ENCODE peak calls at places on chromosomes 1 and 21, in nine cellular contexts. One of them, this sample, is unnamed.

GRCh38 chr1:99180915-99181314 is 83.4 kb upstream of the PLPPR4 start:
- DNase-seq in HAP-1: no peak
- DNase-seq in NT2/D1: no peak
- DNase-seq in transverse colon: no peak
- DNase-seq in body of pancreas: no peak
- DNase-seq in adipocyte: no peak
- DNase-seq in mesendoderm: no peak
- DNase-seq in heart left ventricle: no peak
- DNase-seq in cardiac muscle cell: peak; percentile 11
- DNase-seq in this sample: no peak

GRCh38 chr1:219446288-219446687 is 166.6 kb downstream of the ZC3H11B start:
- DNase-seq in mesendoderm: peak; percentile 10
- DNase-seq in cardiac muscle cell: no peak
- DNase-seq in HAP-1: no peak
- DNase-seq in adipocyte: no peak
- DNase-seq in transverse colon: no peak
- DNase-seq in NT2/D1: no peak
- DNase-seq in body of pancreas: no peak
- DNase-seq in heart left ventricle: no peak
- DNase-seq in this sample: no peak

GRCh38 chr21:41766051-41766882 is 585 bp downstream of the RIPK4 start:
- DNase-seq in HAP-1: no peak
- DNase-seq in heart left ventricle: no peak
- DNase-seq in mesendoderm: no peak
- DNase-seq in adipocyte: no peak
- DNase-seq in cardiac muscle cell: peak; percentile 30
- DNase-seq in NT2/D1: no peak
- DNase-seq in body of pancreas: peak; percentile 35
- DNase-seq in transverse colon: no peak
- DNase-seq in this sample: no peak

GRCh38 chr1:84944767-84945486 is 51.9 kb upstream of the LPAR3 start:
- DNase-seq in mesendoderm: peak; percentile 94
- DNase-seq in adipocyte: peak; percentile 97
- DNase-seq in body of pancreas: peak; percentile 83
- DNase-seq in cardiac muscle cell: peak; percentile 96
- DNase-seq in NT2/D1: peak; percentile 97
- DNase-seq in HAP-1: peak; percentile 85
- DNase-seq in heart left ventricle: peak; percentile 74
- DNase-seq in transverse colon: peak; percentile 67
- DNase-seq in this sample: peak; percentile 91

GRCh38 chr1:185442065-185442464 is 125.0 kb upstream of the IVNS1ABP start:
- DNase-seq in cardiac muscle cell: no peak
- DNase-seq in NT2/D1: no peak
- DNase-seq in body of pancreas: no peak
- DNase-seq in mesendoderm: no peak
- DNase-seq in HAP-1: peak; percentile 25
- DNase-seq in heart left ventricle: no peak
- DNase-seq in transverse colon: no peak
- DNase-seq in adipocyte: peak; percentile 68
- DNase-seq in this sample: no peak

GRCh38 chr1:155181371-155182051 is 7.9 kb downstream of the TRIM46 start:
- DNase-seq in heart left ventricle: no peak
- DNase-seq in adipocyte: no peak
- DNase-seq in cardiac muscle cell: no peak
- DNase-seq in NT2/D1: no peak
- DNase-seq in HAP-1: no peak
- DNase-seq in body of pancreas: no peak
- DNase-seq in transverse colon: no peak
- DNase-seq in mesendoderm: no peak
- DNase-seq in this sample: no peak

GRCh38 chr1:42876009-42876408 is 29.6 kb downstream of the ZNF691 start:
- DNase-seq in HAP-1: no peak
- DNase-seq in body of pancreas: no peak
- DNase-seq in NT2/D1: no peak
- DNase-seq in cardiac muscle cell: no peak
- DNase-seq in adipocyte: no peak
- DNase-seq in transverse colon: no peak
- DNase-seq in heart left ventricle: no peak
- DNase-seq in mesendoderm: no peak
- DNase-seq in this sample: no peak

GRCh38 chr1:162195567-162195966 is 126.1 kb downstream of the NOS1AP start:
- DNase-seq in heart left ventricle: no peak
- DNase-seq in body of pancreas: no peak
- DNase-seq in HAP-1: no peak
- DNase-seq in cardiac muscle cell: no peak
- DNase-seq in transverse colon: no peak
- DNase-seq in NT2/D1: no peak
- DNase-seq in mesendoderm: no peak
- DNase-seq in adipocyte: no peak
- DNase-seq in this sample: no peak

GRCh38 chr1:51214615-51215131 is 21.4 kb upstream of the RNF11 start:
- DNase-seq in HAP-1: no peak
- DNase-seq in transverse colon: no peak
- DNase-seq in adipocyte: peak; percentile 89
- DNase-seq in cardiac muscle cell: peak; percentile 73
- DNase-seq in mesendoderm: no peak
- DNase-seq in heart left ventricle: no peak
- DNase-seq in body of pancreas: peak; percentile 12
- DNase-seq in NT2/D1: no peak
- DNase-seq in this sample: no peak

GRCh38 chr1:235014756-235015155 is 113.9 kb downstream of the TOMM20 start:
- DNase-seq in transverse colon: no peak
- DNase-seq in mesendoderm: no peak
- DNase-seq in adipocyte: no peak
- DNase-seq in body of pancreas: no peak
- DNase-seq in heart left ventricle: no peak
- DNase-seq in NT2/D1: no peak
- DNase-seq in HAP-1: no peak
- DNase-seq in cardiac muscle cell: no peak
- DNase-seq in this sample: no peak

GRCh38 chr1:158527190-158527815 is 26.9 kb downstream of the OR6Y1 start:
- DNase-seq in mesendoderm: peak; percentile 64
- DNase-seq in transverse colon: no peak
- DNase-seq in adipocyte: no peak
- DNase-seq in NT2/D1: peak; percentile 64
- DNase-seq in heart left ventricle: no peak
- DNase-seq in body of pancreas: no peak
- DNase-seq in HAP-1: no peak
- DNase-seq in cardiac muscle cell: peak; percentile 51
- DNase-seq in this sample: no peak

GRCh38 chr1:230379928-230380327 is 46.2 kb downstream of the PGBD5 start:
- DNase-seq in mesendoderm: no peak
- DNase-seq in transverse colon: no peak
- DNase-seq in heart left ventricle: no peak
- DNase-seq in HAP-1: no peak
- DNase-seq in NT2/D1: no peak
- DNase-seq in adipocyte: no peak
- DNase-seq in cardiac muscle cell: no peak
- DNase-seq in body of pancreas: no peak
- DNase-seq in this sample: no peak

GRCh38 chr1:198333744-198334143 is 176.9 kb downstream of the NEK7 start:
- DNase-seq in heart left ventricle: no peak
- DNase-seq in cardiac muscle cell: no peak
- DNase-seq in transverse colon: no peak
- DNase-seq in mesendoderm: no peak
- DNase-seq in adipocyte: peak; percentile 31
- DNase-seq in body of pancreas: no peak
- DNase-seq in NT2/D1: no peak
- DNase-seq in HAP-1: no peak
- DNase-seq in this sample: no peak

GRCh38 chr1:32626176-32626575 is 24.2 kb downstream of the ZBTB8OS start:
- DNase-seq in transverse colon: no peak
- DNase-seq in NT2/D1: no peak
- DNase-seq in mesendoderm: no peak
- DNase-seq in adipocyte: no peak
- DNase-seq in heart left ventricle: no peak
- DNase-seq in body of pancreas: no peak
- DNase-seq in HAP-1: no peak
- DNase-seq in cardiac muscle cell: no peak
- DNase-seq in this sample: no peak

GRCh38 chr21:29144736-29145353 is 14.4 kb downstream of the MAP3K7CL start:
- DNase-seq in cardiac muscle cell: no peak
- DNase-seq in body of pancreas: no peak
- DNase-seq in transverse colon: no peak
- DNase-seq in NT2/D1: no peak
- DNase-seq in HAP-1: no peak
- DNase-seq in mesendoderm: no peak
- DNase-seq in adipocyte: peak; percentile 38
- DNase-seq in heart left ventricle: no peak
- DNase-seq in this sample: no peak

GRCh38 chr1:167790117-167790516 is 68.3 kb downstream of the MPZL1 start:
- DNase-seq in adipocyte: no peak
- DNase-seq in body of pancreas: no peak
- DNase-seq in mesendoderm: no peak
- DNase-seq in HAP-1: no peak
- DNase-seq in heart left ventricle: no peak
- DNase-seq in transverse colon: no peak
- DNase-seq in cardiac muscle cell: no peak
- DNase-seq in NT2/D1: no peak
- DNase-seq in this sample: no peak
- H3K36me3 ChIP-seq in adipocyte: peaks cover 49% of the 10 kb centered on the region
- H3K36me3 ChIP-seq in body of pancreas: peaks cover 2% of the 10 kb centered on the region
- H3K36me3 ChIP-seq in mesendoderm: peaks cover 9% of the 10 kb centered on the region
- H3K36me3 ChIP-seq in HAP-1: peaks cover 24% of the 10 kb centered on the region
- H3K36me3 ChIP-seq in heart left ventricle: no peaks in the 10 kb centered on the region
- H3K36me3 ChIP-seq in transverse colon: peaks cover 8% of the 10 kb centered on the region
- H3K36me3 ChIP-seq in cardiac muscle cell: peaks cover 6% of the 10 kb centered on the region
- H3K36me3 ChIP-seq in NT2/D1: peaks cover 75% of the 10 kb centered on the region
- H3K36me3 ChIP-seq in this sample: no peaks in the 10 kb centered on the region

GRCh38 chr1:19606817-19607706 is 37.0 kb upstream of the NBL1 start:
- DNase-seq in heart left ventricle: no peak
- DNase-seq in body of pancreas: no peak
- DNase-seq in HAP-1: no peak
- DNase-seq in NT2/D1: no peak
- DNase-seq in cardiac muscle cell: no peak
- DNase-seq in transverse colon: no peak
- DNase-seq in adipocyte: peak; percentile 54
- DNase-seq in mesendoderm: no peak
- DNase-seq in this sample: peak; percentile 78

GRCh38 chr1:19599810-19600209 is 44.3 kb upstream of the NBL1 start:
- DNase-seq in transverse colon: no peak
- DNase-seq in body of pancreas: no peak
- DNase-seq in heart left ventricle: no peak
- DNase-seq in HAP-1: no peak
- DNase-seq in NT2/D1: no peak
- DNase-seq in mesendoderm: no peak
- DNase-seq in adipocyte: no peak
- DNase-seq in cardiac muscle cell: no peak
- DNase-seq in this sample: no peak

GRCh38 chr1:19597463-19598309 is 46.4 kb upstream of the NBL1 start:
- DNase-seq in heart left ventricle: no peak
- DNase-seq in mesendoderm: peak; percentile 61
- DNase-seq in cardiac muscle cell: peak; percentile 62
- DNase-seq in adipocyte: peak; percentile 63
- DNase-seq in body of pancreas: no peak
- DNase-seq in HAP-1: peak; percentile 23
- DNase-seq in NT2/D1: peak; percentile 1
- DNase-seq in transverse colon: no peak
- DNase-seq in this sample: peak; percentile 83

GRCh38 chr1:19605884-19606442 is 38.1 kb upstream of the NBL1 start:
- DNase-seq in NT2/D1: no peak
- DNase-seq in adipocyte: peak; percentile 27
- DNase-seq in HAP-1: no peak
- DNase-seq in heart left ventricle: no peak
- DNase-seq in body of pancreas: no peak
- DNase-seq in mesendoderm: no peak
- DNase-seq in transverse colon: no peak
- DNase-seq in cardiac muscle cell: no peak
- DNase-seq in this sample: no peak

DNA sequence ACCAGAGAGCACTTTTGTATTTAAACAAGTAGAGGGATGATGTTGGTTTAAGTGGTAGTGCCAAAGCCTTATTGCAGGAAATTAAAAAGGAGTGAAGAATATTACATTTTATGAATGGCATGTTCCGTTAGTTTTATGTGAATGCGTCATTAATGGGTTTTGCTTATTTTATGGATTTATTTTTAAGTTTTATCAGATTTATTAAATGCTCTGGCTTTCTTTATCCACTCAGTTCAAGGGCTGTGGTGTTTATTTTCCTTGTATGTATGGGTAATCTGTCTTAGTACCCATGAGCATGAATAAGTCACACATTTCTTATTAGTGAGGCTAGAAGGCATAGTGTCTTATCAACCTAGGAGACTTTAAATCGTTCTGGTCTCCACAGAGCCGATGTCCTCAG is 41.6 kb upstream of the NBL1 start:
- DNase-seq in mesendoderm: no peak
- DNase-seq in adipocyte: no peak
- DNase-seq in body of pancreas: no peak
- DNase-seq in transverse colon: no peak
- DNase-seq in heart left ventricle: no peak
- DNase-seq in NT2/D1: no peak
- DNase-seq in HAP-1: no peak
- DNase-seq in cardiac muscle cell: no peak
- DNase-seq in this sample: no peak
- H3K4me1 ChIP-seq in mesendoderm: no peaks in the 10 kb centered on the region
- H3K4me1 ChIP-seq in adipocyte: peaks cover 41% of the 10 kb centered on the region
- H3K4me1 ChIP-seq in body of pancreas: peaks cover 61% of the 10 kb centered on the region
- H3K4me1 ChIP-seq in transverse colon: peaks cover 52% of the 10 kb centered on the region
- H3K4me1 ChIP-seq in heart left ventricle: peaks cover 15% of the 10 kb centered on the region
- H3K4me1 ChIP-seq in NT2/D1: no peaks in the 10 kb centered on the region
- H3K4me1 ChIP-seq in HAP-1: peaks cover 9% of the 10 kb centered on the region
- H3K4me1 ChIP-seq in cardiac muscle cell: peaks cover 9% of the 10 kb centered on the region
- H3K4me1 ChIP-seq in this sample: peaks cover 99% of the 10 kb centered on the region

GRCh38 chr21:32346951-32347350 is 45.9 kb downstream of the URB1 start:
- DNase-seq in NT2/D1: no peak
- DNase-seq in mesendoderm: peak; percentile 18
- DNase-seq in body of pancreas: no peak
- DNase-seq in cardiac muscle cell: no peak
- DNase-seq in heart left ventricle: no peak
- DNase-seq in adipocyte: no peak
- DNase-seq in transverse colon: no peak
- DNase-seq in HAP-1: no peak
- DNase-seq in this sample: no peak
- H3K36me3 ChIP-seq in NT2/D1: peaks cover 99% of the 10 kb centered on the region
- H3K36me3 ChIP-seq in mesendoderm: peaks cover 34% of the 10 kb centered on the region
- H3K36me3 ChIP-seq in body of pancreas: peaks cover 52% of the 10 kb centered on the region
- H3K36me3 ChIP-seq in cardiac muscle cell: peaks cover 40% of the 10 kb centered on the region
- H3K36me3 ChIP-seq in heart left ventricle: no peaks in the 10 kb centered on the region
- H3K36me3 ChIP-seq in adipocyte: peaks cover 100% of the 10 kb centered on the region
- H3K36me3 ChIP-seq in transverse colon: peaks cover 35% of the 10 kb centered on the region
- H3K36me3 ChIP-seq in HAP-1: peaks cover 96% of the 10 kb centered on the region
- H3K36me3 ChIP-seq in this sample: peaks cover 75% of the 10 kb centered on the region

DNA sequence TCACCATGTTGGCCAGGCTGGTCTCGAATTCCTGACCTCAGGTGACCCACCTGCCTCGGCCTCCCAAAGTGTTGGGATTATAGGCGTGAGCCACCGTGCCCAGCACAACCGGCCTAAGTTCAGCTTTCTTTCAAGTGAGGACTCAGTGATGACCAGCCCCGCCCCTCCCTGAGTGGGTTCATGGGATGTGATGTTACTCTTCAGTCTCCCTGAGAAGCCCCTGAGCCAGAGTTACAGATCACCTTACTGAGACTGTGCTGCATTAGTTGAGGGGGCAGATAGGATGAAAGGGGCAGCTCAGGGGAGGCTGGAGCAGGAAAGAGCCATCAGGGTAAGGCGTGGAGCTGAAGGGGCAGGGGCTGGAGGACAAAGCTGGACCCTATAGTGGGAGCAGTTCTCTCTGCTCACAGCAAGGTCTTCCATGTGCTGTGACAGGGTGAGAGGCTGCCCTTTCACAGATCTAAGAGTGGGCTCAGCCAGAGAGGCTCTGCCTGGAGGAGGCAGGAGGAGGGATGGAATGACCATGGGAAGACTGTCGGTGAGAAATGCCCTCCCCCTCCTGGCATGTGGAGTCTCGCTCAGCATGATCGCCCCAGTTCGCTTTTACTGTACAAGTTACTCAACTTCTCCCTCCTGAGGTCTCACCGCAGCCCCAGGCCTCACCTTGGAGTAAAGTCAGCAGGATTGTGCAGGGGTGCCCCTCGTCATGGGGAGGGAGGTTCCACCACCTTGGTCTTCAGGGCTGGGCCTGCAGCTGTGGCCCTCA is 13.4 kb downstream of the SH2D2A start:
- DNase-seq in transverse colon: no peak
- DNase-seq in HAP-1: no peak
- DNase-seq in body of pancreas: no peak
- DNase-seq in cardiac muscle cell: no peak
- DNase-seq in heart left ventricle: no peak
- DNase-seq in mesendoderm: no peak
- DNase-seq in adipocyte: no peak
- DNase-seq in NT2/D1: no peak
- DNase-seq in this sample: no peak
- H3K4me1 ChIP-seq in transverse colon: peaks cover 9% of the 10 kb centered on the region
- H3K4me1 ChIP-seq in HAP-1: no peaks in the 10 kb centered on the region
- H3K4me1 ChIP-seq in body of pancreas: no peaks in the 10 kb centered on the region
- H3K4me1 ChIP-seq in cardiac muscle cell: peaks cover 14% of the 10 kb centered on the region
- H3K4me1 ChIP-seq in heart left ventricle: peaks cover 24% of the 10 kb centered on the region
- H3K4me1 ChIP-seq in mesendoderm: no peaks in the 10 kb centered on the region
- H3K4me1 ChIP-seq in adipocyte: peaks cover 27% of the 10 kb centered on the region
- H3K4me1 ChIP-seq in NT2/D1: peaks cover 15% of the 10 kb centered on the region
- H3K4me1 ChIP-seq in this sample: peaks cover 29% of the 10 kb centered on the region

This sample was measured in CD4-positive, alpha-beta memory T cell.